ENCODE peak calls at places on chromosomes 5 and 9, in five cellular contexts. G is NCI-H1694; Z is NCI-H2107; I is activated CD4-positive, alpha-beta T cell treated with anti-CD3 and anti-CD28 coated beads, Interleukin-2, amount 50 U/mL, for 1 hour; R is aorta. C is an unnamed sample.

GRCh38 chr5:6759401-6759800 is 46.2 kb downstream of the TENT4A start:
- DNase-seq in G (no peak), Z (no peak), I (no peak), R (no peak), C (no peak)

GRCh38 chr5:683619-684481 is 9.3 kb downstream of the TPPP start:
- DNase-seq in G (no peak), Z (no peak), I (no peak), R (peak; percentile 40), C (no peak)

GRCh38 chr5:8844206-8844605 is 701.7 kb downstream of the SEMA5A start:
- DNase-seq in G (no peak), Z (no peak), I (no peak), R (no peak), C (no peak)

GRCh38 chr5:5702934-5703333 is 280.5 kb downstream of the ICE1 start:
- DNase-seq in G (no peak), Z (no peak), I (no peak), R (no peak), C (no peak)

GRCh38 chr5:54757541-54757940 is 227.9 kb downstream of the ESM1 start:
- DNase-seq in G (peak; percentile 62), Z (no peak), I (no peak), R (no peak), C (no peak)

GRCh38 chr5:53008751-53009150 is 19.6 kb downstream of the ITGA2 start:
- DNase-seq in G (no peak), Z (no peak), I (no peak), R (no peak), C (no peak)

GRCh38 chr9:88759374-88759773 is 224.4 kb downstream of the NXNL2 start:
- DNase-seq in G (no peak), Z (no peak), I (no peak), R (no peak), C (no peak)

GRCh38 chr5:147538232-147538631 is 28.4 kb upstream of the DPYSL3 start:
- DNase-seq in G (no peak), Z (no peak), I (no peak), R (no peak), C (no peak)

GRCh38 chr5:170312666-170313065 is 15.1 kb upstream of the LCP2 start:
- DNase-seq in G (no peak), Z (no peak), I (peak; percentile 54), R (peak; percentile 69), C (no peak)

GRCh38 chr5:110757118-110757729 is 18.4 kb downstream of the SLC25A46 start:
- DNase-seq in G (peak; percentile 51), Z (no peak), I (no peak), R (no peak), C (peak; percentile 3)

GRCh38 chr9:16312962-16313546 is 557.4 kb downstream of the BNC2 start:
- DNase-seq in G (no peak), Z (no peak), I (no peak), R (no peak), C (no peak)

GRCh38 chr5:125411163-125412050 is 665.0 kb upstream of the ZNF608 start:
- DNase-seq in G (peak; percentile 55), Z (no peak), I (no peak), R (peak; percentile 35), C (no peak)

GRCh38 chr9:98906273-98907040 is 37.2 kb upstream of the COL15A1 start:
- DNase-seq in G (no peak), Z (no peak), I (no peak), R (peak; percentile 74), C (no peak)

GRCh38 chr5:61687371-61687770 is 355.3 kb downstream of the ZSWIM6 start:
- DNase-seq in G (no peak), Z (no peak), I (no peak), R (no peak), C (no peak)

GRCh38 chr9:69554945-69555344 is 117.2 kb downstream of the APBA1 start:
- DNase-seq in G (no peak), Z (no peak), I (no peak), R (no peak), C (no peak)

GRCh38 chr9:125329978-125330377 is 68.4 kb downstream of the GAPVD1 start:
- DNase-seq in G (no peak), Z (no peak), I (no peak), R (no peak), C (no peak)

GRCh38 chr5:73642296-73642695 is 16.3 kb downstream of the ARHGEF28 start:
- DNase-seq in G (no peak), Z (no peak), I (no peak), R (no peak), C (no peak)

GRCh38 chr9:108275906-108276305 is 579.9 kb downstream of the ACTL7B start:
- DNase-seq in G (no peak), Z (no peak), I (no peak), R (no peak), C (no peak)

GRCh38 chr5:78824826-78825225 is 160.3 kb downstream of the ARSB start:
- DNase-seq in G (no peak), Z (no peak), I (no peak), R (no peak), C (no peak)

GRCh38 chr9:68949271-68950000 is 64.5 kb downstream of the PRKACG start:
- DNase-seq in G (no peak), Z (peak; percentile 26), I (no peak), R (peak; percentile 57), C (peak; percentile 3)

GRCh38 chr5:59724482-59725392 is 168.8 kb downstream of the PDE4D start:
- DNase-seq in G (no peak), Z (no peak), I (no peak), R (no peak), C (no peak)

GRCh38 chr5:31680528-31680927 is 41.6 kb downstream of the PDZD2 start:
- DNase-seq in G (no peak), Z (no peak), I (no peak), R (no peak), C (no peak)

C was measured in NCI-H187.